ENCODE peak calls at places on chromosomes 5 and 9, in seven cellular contexts. C is IMR-90, Q is sigmoid colon, F is esophagus squamous epithelium, B is astrocyte of the cerebellum, H is gastrocnemius medialis, S is ascending aorta. X is an unnamed sample.
A peak's percentile ranks its signal among the peaks of the same experiment; 100 is the strongest.

GRCh38 chr9:137224850-137225694 is at the start of gene CYSRT1:
- DNase-seq in C (no peak), Q (no peak), F (no peak), B (no peak), H (no peak), S (no peak), X (no peak)

GRCh38 chr9:112104901-112105300 is 70.2 kb downstream of the SUSD1 start:
- DNase-seq in C (no peak), Q (no peak), F (no peak), B (no peak), H (no peak), S (no peak), X (no peak)

GRCh38 chr5:140312067-140312790 is 9.3 kb upstream of the PFDN1 start:
- DNase-seq in C (peak; percentile 99), Q (peak; percentile 74), F (no peak), B (peak; percentile 94), H (no peak), S (no peak), X (peak; percentile 74)

GRCh38 chr5:58922392-58923171 is 339.7 kb downstream of the RAB3C start:
- DNase-seq in C (peak; percentile 6), Q (peak; percentile 92), F (no peak), B (peak; percentile 80), H (peak; percentile 75), S (peak; percentile 41), X (peak; percentile 74)

GRCh38 chr5:141261238-141261546 is 16.0 kb downstream of the PCDHB15 start:
- DNase-seq in C (no peak), Q (no peak), F (no peak), B (no peak), H (no peak), S (no peak), X (no peak)

GRCh38 chr5:107157811-107158210 is 512.9 kb downstream of the EFNA5 start:
- DNase-seq in C (no peak), Q (no peak), F (no peak), B (no peak), H (no peak), S (no peak), X (no peak)

GRCh38 chr5:56608216-56608925 is 207.0 kb upstream of the MAP3K1 start:
- DNase-seq in C (peak; percentile 13), Q (no peak), F (no peak), B (peak; percentile 48), H (no peak), S (no peak), X (no peak)

GRCh38 chr5:110116539-110116938 is 426.8 kb downstream of the MAN2A1 start:
- DNase-seq in C (no peak), Q (no peak), F (no peak), B (no peak), H (no peak), S (no peak), X (no peak)

GRCh38 chr9:77802512-77803293 is 154.6 kb upstream of the GNA14 start:
- DNase-seq in C (no peak), Q (no peak), F (no peak), B (no peak), H (no peak), S (no peak), X (no peak)

GRCh38 chr5:43603535-43604363 is 769 bp downstream of the NNT start:
- DNase-seq in C (peak; percentile 33), Q (peak; percentile 84), F (peak; percentile 35), B (no peak), H (peak; percentile 93), S (peak; percentile 52), X (peak; percentile 76)

GRCh38 chr9:17578911-17579793 is at the start of gene SH3GL2:
- DNase-seq in C (peak; percentile 4), Q (no peak), F (no peak), B (no peak), H (no peak), S (no peak), X (peak; percentile 44)

GRCh38 chr5:36861820-36862219 is 14.7 kb upstream of the NIPBL start:
- DNase-seq in C (peak; percentile 29), Q (no peak), F (no peak), B (no peak), H (no peak), S (no peak), X (no peak)

GRCh38 chr5:134784241-134784920 is 25.8 kb downstream of the DDX46 start:
- DNase-seq in C (peak; percentile 33), Q (no peak), F (no peak), B (no peak), H (no peak), S (no peak), X (no peak)
- H3K4me3 ChIP-seq in C (no peak overlapping the region), Q (no peak overlapping the region), F (no peak overlapping the region), B (no peak overlapping the region), H (no peak overlapping the region), S (no peak overlapping the region), X (no peak overlapping the region)

GRCh38 chr9:32587901-32588300 is 14.9 kb upstream of the NDUFB6 start:
- DNase-seq in C (peak; percentile 43), Q (no peak), F (no peak), B (peak; percentile 42), H (no peak), S (no peak), X (no peak)
- TF ChIP-seq CTCF in C (no peak), Q (no peak), F (no peak), B (no peak), H (no peak), S (no peak), X (no peak)

DNA sequence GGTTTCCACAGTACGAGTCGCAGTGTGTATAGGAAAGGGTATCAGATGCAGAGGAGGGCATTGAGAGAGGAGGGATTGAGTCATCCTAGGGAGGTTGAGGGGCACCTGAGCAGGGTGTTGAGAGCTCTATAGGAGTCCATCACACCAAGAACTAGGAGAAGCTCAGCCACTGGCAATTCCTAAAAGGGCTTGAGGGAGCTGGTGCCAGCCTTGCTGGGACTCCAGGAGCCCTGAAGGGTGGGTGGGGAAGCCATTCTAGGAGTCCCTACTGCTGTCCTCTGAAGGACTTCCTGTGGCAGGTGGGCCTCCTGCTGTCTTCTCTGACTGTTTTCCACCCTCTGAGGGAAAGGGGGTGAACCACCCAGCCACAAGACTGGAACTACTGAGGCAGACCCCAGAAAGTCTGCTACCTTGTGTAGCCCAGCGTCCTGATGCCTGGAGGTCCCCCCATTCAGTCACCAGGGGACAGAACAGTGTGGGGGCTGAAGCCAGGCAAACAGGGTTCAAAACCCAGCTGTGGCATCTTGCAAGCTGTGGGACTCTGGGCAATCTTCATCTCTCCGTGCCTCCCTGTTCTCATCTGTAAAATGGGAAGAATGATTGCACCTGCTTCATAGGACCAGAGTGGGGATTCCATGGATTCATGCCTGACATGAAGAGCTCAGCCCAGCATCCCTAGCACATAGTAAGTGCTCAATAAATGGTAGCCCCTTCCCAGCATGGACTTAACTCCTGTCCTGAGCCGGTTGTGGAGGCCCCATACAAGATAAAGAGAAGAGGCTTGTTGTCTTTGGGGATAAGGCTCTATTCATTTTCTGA is 149.5 kb downstream of the C9orf50 start:
- DNase-seq in C (no peak), Q (no peak), F (no peak), B (no peak), H (no peak), S (no peak), X (no peak)
- H3K4me3 ChIP-seq in C (no peak overlapping the region), Q (no peak overlapping the region), F (no peak overlapping the region), B (no peak overlapping the region), H (no peak overlapping the region), S (no peak overlapping the region), X (no peak overlapping the region)

GRCh38 chr5:133744030-133744645 is 131.8 kb upstream of the FSTL4 start:
- DNase-seq in C (no peak), Q (no peak), F (no peak), B (no peak), H (no peak), S (no peak), X (no peak)

GRCh38 chr5:133750356-133750755 is 138.0 kb upstream of the FSTL4 start:
- DNase-seq in C (no peak), Q (no peak), F (no peak), B (no peak), H (no peak), S (no peak), X (no peak)

GRCh38 chr5:133749331-133749985 is 137.1 kb upstream of the FSTL4 start:
- DNase-seq in C (no peak), Q (no peak), F (no peak), B (no peak), H (no peak), S (no peak), X (no peak)

GRCh38 chr5:133744909-133745308 is 132.6 kb upstream of the FSTL4 start:
- DNase-seq in C (no peak), Q (no peak), F (no peak), B (no peak), H (no peak), S (no peak), X (no peak)

DNA sequence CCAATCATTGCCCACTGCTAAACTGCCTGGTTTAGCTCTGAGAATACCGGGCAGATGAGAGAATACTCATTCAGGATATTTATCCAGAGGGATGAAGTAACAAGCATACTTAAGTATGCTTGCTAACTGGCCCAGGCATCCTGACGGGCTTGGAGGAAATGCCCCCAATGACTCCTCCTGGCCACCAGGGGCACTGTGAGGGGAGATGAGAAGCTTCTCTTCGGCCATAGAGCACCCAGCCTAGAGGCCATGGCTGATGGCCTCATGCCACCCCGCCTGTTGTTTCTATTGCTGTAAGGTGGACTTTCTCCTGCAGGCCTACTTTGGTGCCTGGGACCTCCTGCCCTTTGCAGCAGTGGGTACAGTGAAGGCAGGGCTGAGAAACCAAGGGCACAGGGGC is 134.5 kb upstream of the FSTL4 start:
- DNase-seq in C (no peak), Q (no peak), F (no peak), B (no peak), H (no peak), S (no peak), X (no peak)
- TF ChIP-seq CTCF in C (no peak), Q (no peak), F (no peak), B (no peak), H (no peak), S (no peak), X (peak; percentile 12)

GRCh38 chr5:176646049-176646706 is 1.1 kb upstream of the TSPAN17 start:
- DNase-seq in C (no peak), Q (no peak), F (no peak), B (no peak), H (no peak), S (no peak), X (no peak)

GRCh38 chr5:176646707-176647029 is 616 bp upstream of the TSPAN17 start:
- DNase-seq in C (no peak), Q (no peak), F (no peak), B (no peak), H (no peak), S (no peak), X (no peak)

GRCh38 chr5:176648467-176649194 is 1.3 kb downstream of the TSPAN17 start:
- DNase-seq in C (no peak), Q (no peak), F (no peak), B (no peak), H (no peak), S (no peak), X (no peak)

GRCh38 chr5:176647030-176647869 is at the start of gene TSPAN17:
- DNase-seq in C (peak; percentile 98), Q (peak; percentile 100), F (peak; percentile 96), B (peak; percentile 96), H (peak; percentile 100), S (peak; percentile 98), X (peak; percentile 100)

DNA sequence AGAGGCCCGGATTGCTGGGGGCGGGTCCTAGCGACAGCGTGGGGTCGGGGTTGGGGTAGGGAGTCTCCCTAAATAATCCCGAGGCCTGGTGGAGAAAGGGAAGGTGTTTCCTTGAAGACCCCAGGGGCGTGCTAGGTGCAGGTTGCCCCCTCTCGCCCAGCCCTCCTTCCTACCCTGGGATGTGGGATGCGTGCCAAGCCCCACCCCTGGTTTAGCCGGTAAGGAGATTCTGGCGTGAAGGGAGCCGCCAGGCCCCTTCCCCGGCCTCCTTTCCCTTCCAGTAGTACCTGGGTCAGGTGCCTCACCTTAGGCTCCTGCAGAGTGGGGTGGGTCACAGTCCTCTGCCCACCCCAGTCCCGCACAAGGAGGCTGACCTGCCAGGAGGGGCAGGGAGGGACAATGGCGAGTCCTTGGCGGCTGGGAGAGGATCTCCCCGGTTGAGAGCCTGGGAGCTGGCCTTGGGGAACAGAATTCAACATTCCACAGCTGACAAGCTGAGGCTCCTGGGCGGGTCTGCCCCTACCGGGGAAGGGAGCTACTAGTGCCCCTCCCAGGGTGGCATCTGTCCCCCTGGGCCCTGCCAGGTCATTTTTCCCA is 684 bp downstream of the TSPAN17 start:
- DNase-seq in C (no peak), Q (peak; percentile 80), F (no peak), B (no peak), H (peak; percentile 11), S (no peak), X (peak; percentile 54)
- H3K4me3 ChIP-seq in C (peak overlapping the region; percentile 76), Q (peak overlapping the region; percentile 85), F (peak overlapping the region; percentile 65), B (peak overlapping the region; percentile 74), H (peak overlapping the region; percentile 76), S (peak overlapping the region; percentile 75), X (peak overlapping the region; percentile 57)